ENCODE peak calls at places on chromosomes 13 and 19, in eight cellular contexts. M is choroid plexus epithelial cell; T is cardiac muscle cell; P is CD8-positive, alpha-beta T cell; G is body of pancreas; S is fibroblast of the aortic adventitia; L is AG10803; B is cardiac fibroblast. Z is an unnamed sample.

GRCh38 chr19:46115396-46116109 is 8.9 kb downstream of the IGFL3 start:
- DNase-seq in P (no peak), S (peak; percentile 61), B (peak; percentile 11), G (peak; percentile 16), L (peak; percentile 48), M (peak; percentile 77), T (peak; percentile 33), Z (peak; percentile 30)

GRCh38 chr19:45478454-45479238 is 10.8 kb downstream of the FOSB start:
- DNase-seq in P (peak; percentile 93), M (peak; percentile 98), S (peak; percentile 97), G (peak; percentile 89), T (peak; percentile 95), B (peak; percentile 96), L (peak; percentile 95), Z (peak; percentile 96)

GRCh38 chr13:74977498-74977897 is 504.5 kb downstream of the TBC1D4 start:
- DNase-seq in G (no peak), M (no peak), P (no peak), L (no peak), T (no peak), S (no peak), B (no peak), Z (no peak)

GRCh38 chr19:2529473-2529918 is 53.6 kb downstream of the GADD45B start:
- DNase-seq in P (no peak), S (peak; percentile 88), B (peak; percentile 77), T (peak; percentile 70), M (peak; percentile 73), G (no peak), L (peak; percentile 97), Z (peak; percentile 91)

GRCh38 chr13:95185311-95185710 is 115.9 kb downstream of the ABCC4 start:
- DNase-seq in G (no peak), M (no peak), P (no peak), L (no peak), T (no peak), S (no peak), B (no peak), Z (no peak)

GRCh38 chr19:49462492-49462891 is 9.5 kb downstream of the ALDH16A1 start:
- DNase-seq in L (no peak), T (no peak), S (no peak), P (no peak), G (no peak), M (no peak), B (no peak), Z (no peak)

GRCh38 chr19:56964526-56964925 is 124.0 kb upstream of the PEG3 start:
- DNase-seq in S (no peak), L (no peak), B (no peak), P (no peak), G (no peak), T (no peak), M (no peak), Z (no peak)

GRCh38 chr13:114140909-114141255 is 8.5 kb upstream of the RASA3 start:
- DNase-seq in B (no peak), S (no peak), G (no peak), T (no peak), M (no peak), P (peak; percentile 77), L (no peak), Z (no peak)

GRCh38 chr13:83340170-83340569 is 542.1 kb downstream of the SLITRK1 start:
- DNase-seq in B (no peak), T (no peak), S (no peak), P (no peak), G (no peak), L (no peak), M (no peak), Z (no peak)

GRCh38 chr13:45258339-45258685 is 57.5 kb upstream of the KCTD4 start:
- DNase-seq in G (no peak), M (peak; percentile 52), T (peak; percentile 56), S (peak; percentile 55), P (no peak), L (no peak), B (peak; percentile 65), Z (peak; percentile 47)

GRCh38 chr19:6616011-6616410 is 25.1 kb upstream of the CD70 start:
- DNase-seq in T (peak; percentile 32), P (no peak), B (peak; percentile 34), M (no peak), S (peak; percentile 86), G (no peak), L (peak; percentile 25), Z (peak; percentile 36)

DNA sequence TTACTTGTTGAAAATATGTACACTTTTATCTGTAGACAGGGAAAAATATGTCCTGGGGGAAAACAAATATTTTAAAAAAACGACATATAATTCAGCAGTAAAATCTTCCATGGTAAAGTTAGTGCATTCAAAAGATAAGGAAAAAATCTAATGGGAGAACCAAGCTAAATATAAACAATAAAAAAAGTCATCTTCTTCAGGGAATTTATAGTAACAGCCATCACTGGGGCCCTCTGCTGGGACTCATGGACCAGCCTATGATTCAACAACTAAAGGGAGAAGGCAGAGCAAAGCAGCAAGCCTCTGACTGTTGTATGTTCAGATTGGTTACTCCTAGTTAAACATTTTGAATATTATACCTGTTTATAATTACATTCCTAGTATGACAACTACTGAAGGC is 93.0 kb downstream of the ITGBL1 start:
- DNase-seq in T (no peak), B (no peak), L (no peak), P (no peak), G (no peak), M (peak; percentile 75), S (peak; percentile 88), Z (no peak)
- TF ChIP-seq CTCF in T (no peak), B (peak; percentile 36), L (peak; percentile 24), P (no peak), G (no peak), M (peak; percentile 65), S (peak; percentile 60), Z (no peak)

GRCh38 chr19:18320865-18321728 is 1.8 kb downstream of the LSM4 start:
- DNase-seq in S (no peak), P (no peak), L (no peak), B (no peak), M (no peak), T (no peak), G (no peak), Z (no peak)
- H3K4me3 ChIP-seq in S (no peak overlapping the region), P (no peak overlapping the region), L (no peak overlapping the region), B (no peak overlapping the region), M (no peak overlapping the region), T (no peak overlapping the region), G (no peak overlapping the region), Z (no peak overlapping the region)

GRCh38 chr13:112442483-112443090 is 66.4 kb downstream of the SPACA7 start:
- DNase-seq in G (no peak), L (no peak), P (peak; percentile 43), T (peak; percentile 3), M (no peak), S (no peak), B (no peak), Z (peak; percentile 10)

GRCh38 chr13:112441779-112442310 is 65.7 kb downstream of the SPACA7 start:
- DNase-seq in M (no peak), B (no peak), T (no peak), S (no peak), P (peak; percentile 27), G (no peak), L (no peak), Z (no peak)

GRCh38 chr13:112444416-112445399 is 68.6 kb downstream of the SPACA7 start:
- DNase-seq in M (no peak), G (no peak), S (no peak), B (no peak), P (peak; percentile 36), L (no peak), T (no peak), Z (no peak)

GRCh38 chr13:112444001-112444311 is 67.8 kb downstream of the SPACA7 start:
- DNase-seq in T (peak; percentile 62), L (peak; percentile 26), P (peak; percentile 49), G (peak; percentile 80), M (peak; percentile 71), S (peak; percentile 42), B (peak; percentile 59), Z (peak; percentile 56)

DNA sequence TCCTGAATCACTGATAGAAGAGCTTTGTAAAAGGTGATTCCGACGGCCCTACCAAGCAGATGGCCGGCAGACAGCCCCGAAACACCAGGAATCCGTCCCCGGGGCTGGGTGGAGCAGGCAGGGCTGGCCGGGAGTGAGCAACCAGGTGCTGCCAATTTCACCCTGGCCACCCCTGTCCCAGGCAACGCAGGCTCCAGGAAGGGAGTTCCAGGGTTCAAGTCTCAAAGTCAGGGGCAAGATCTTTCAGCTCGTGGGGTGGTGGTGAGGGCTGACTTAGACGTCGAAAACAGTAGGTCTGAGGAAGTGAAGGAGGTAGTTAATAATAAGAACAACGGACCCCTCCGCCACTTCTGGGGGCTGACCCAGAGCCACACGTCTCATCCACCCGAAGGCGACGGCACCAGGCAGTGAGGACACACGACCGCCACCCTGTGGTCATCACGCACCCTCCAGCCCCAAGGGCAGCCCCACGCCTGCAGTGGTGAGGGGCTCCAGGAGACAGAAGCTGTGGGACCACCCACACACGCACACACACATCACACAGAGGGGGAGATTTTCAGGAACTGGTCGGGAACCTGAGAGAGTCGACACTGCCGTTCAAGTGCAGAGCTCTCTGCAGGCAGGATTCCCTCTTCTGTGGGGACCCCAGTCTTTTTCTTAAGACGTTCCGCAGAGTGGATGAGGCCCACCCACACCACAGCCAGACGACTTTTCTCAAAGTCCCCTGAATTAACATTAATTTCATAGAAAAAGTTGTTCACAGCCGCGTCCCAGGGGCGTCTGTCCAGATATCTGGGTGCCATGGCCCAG is 67.2 kb downstream of the SPACA7 start:
- DNase-seq in T (no peak), P (peak; percentile 44), B (peak; percentile 2), S (no peak), M (peak; percentile 6), G (peak; percentile 40), L (no peak), Z (no peak)
- TF ChIP-seq CTCF in T (peak; percentile 34), P (no peak), B (peak; percentile 47), S (peak; percentile 44), M (peak; percentile 54), G (peak; percentile 35), L (peak; percentile 29), Z (peak; percentile 39)

GRCh38 chr13:110397445-110397844 is 90.4 kb downstream of the COL4A2 start:
- DNase-seq in B (peak; percentile 93), T (peak; percentile 90), S (peak; percentile 94), G (no peak), P (no peak), M (peak; percentile 91), L (peak; percentile 89), Z (peak; percentile 92)

GRCh38 chr13:110394371-110394841 is 87.3 kb downstream of the COL4A2 start:
- DNase-seq in B (no peak), G (no peak), T (no peak), S (no peak), M (peak; percentile 94), L (no peak), P (no peak), Z (peak; percentile 50)

GRCh38 chr13:110396476-110396875 is 89.4 kb downstream of the COL4A2 start:
- DNase-seq in L (no peak), T (no peak), B (no peak), M (no peak), G (no peak), S (no peak), P (no peak), Z (no peak)

GRCh38 chr13:110398564-110399507 is 91.8 kb downstream of the COL4A2 start:
- DNase-seq in S (peak; percentile 94), P (no peak), L (peak; percentile 81), M (peak; percentile 81), B (peak; percentile 89), G (no peak), T (peak; percentile 85), Z (peak; percentile 80)

DNA sequence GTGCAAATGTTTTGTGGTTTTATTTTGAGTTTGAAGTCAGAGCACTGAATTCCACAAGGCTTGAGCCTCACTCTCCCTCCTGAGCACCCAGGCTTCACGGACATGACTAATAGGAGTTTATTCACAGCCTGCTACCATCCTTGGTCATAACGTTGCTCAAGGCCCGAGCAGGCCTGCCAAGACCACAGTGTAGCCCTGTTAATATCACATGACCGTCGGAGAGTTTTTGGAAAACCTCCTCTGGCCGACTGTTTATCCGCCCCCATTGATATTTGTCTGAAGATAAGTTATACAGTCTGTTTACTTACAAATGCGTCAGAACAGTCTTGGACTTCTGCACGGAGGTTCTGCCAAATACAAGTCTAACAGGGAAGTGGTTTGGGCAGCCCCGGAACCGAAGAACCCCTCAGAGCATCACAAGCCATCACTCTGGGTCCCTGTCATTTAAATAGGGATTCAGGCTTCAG is 89.9 kb downstream of the COL4A2 start:
- DNase-seq in T (peak; percentile 100), G (peak; percentile 62), P (no peak), L (peak; percentile 100), B (peak; percentile 100), M (peak; percentile 100), S (peak; percentile 100), Z (peak; percentile 100)
- H3K4me3 ChIP-seq in T (no peak overlapping the region), G (no peak overlapping the region), P (no peak overlapping the region), L (peak overlapping the region; percentile 46), B (no peak overlapping the region), M (peak overlapping the region; percentile 6), S (peak overlapping the region; percentile 26), Z (peak overlapping the region; percentile 43)